ENCODE peak calls at places on chromosome 9, in four cellular contexts. B is cardiac muscle cell, O is progenitor cell of endocrine pancreas, I is B cell. Z is an unnamed sample.

GRCh38 chr9:15433661-15434060 is 11.0 kb downstream of the SNAPC3 start:
- DNase-seq in B (no peak), I (no peak), O (no peak), Z (no peak)

GRCh38 chr9:91492237-91492636 is 68.6 kb upstream of the NFIL3 start:
- DNase-seq in B (no peak), I (no peak), O (no peak), Z (no peak)

GRCh38 chr9:76996700-76997099 is 22.8 kb upstream of the FOXB2 start:
- DNase-seq in O (no peak), I (no peak), B (peak), Z (peak)

GRCh38 chr9:79480639-79481038 is 91.1 kb upstream of the TLE4 start:
- DNase-seq in O (no peak), I (no peak), B (no peak), Z (no peak)

GRCh38 chr9:70478963-70479641 is 64.6 kb upstream of the KLF9 start:
- DNase-seq in I (no peak), O (no peak), B (peak), Z (no peak)

GRCh38 chr9:84062538-84062937 is 81.9 kb downstream of the RMI1 start:
- DNase-seq in I (no peak), B (no peak), O (no peak), Z (no peak)

GRCh38 chr9:27954858-27955257 is 381.6 kb upstream of the C9orf72 start:
- DNase-seq in O (no peak), I (no peak), B (no peak), Z (no peak)

GRCh38 chr9:107243757-107244156 is 39.3 kb upstream of the RAD23B start:
- DNase-seq in O (no peak), B (no peak), I (no peak), Z (no peak)

GRCh38 chr9:109248133-109248581 is 72.7 kb downstream of the EPB41L4B start:
- DNase-seq in B (peak), O (no peak), I (no peak), Z (no peak)
- TF ChIP-seq CTCF in B (peak), O (no peak), I (no peak), Z (no peak)

DNA sequence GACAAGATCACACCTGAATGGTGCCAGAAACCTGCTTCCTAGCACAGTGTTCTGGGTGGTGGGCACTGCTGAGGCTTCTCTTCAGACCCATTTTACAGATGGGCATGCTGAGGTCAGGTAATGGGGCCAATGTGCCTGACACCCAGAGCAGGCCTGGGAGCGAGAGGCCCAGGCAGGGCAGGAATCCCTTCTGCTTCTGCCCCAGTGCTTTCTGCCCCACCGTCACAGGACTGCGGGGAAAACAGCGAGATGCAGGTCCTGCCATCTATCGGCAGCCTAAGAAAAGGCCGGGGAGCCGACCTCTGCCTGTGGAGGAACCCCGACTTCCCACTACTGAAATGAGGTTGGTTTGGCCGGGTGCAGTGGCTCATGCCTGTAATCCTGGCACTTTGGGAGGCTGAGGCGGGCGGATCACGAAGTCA is 22.8 kb upstream of the RNU6ATAC start:
- DNase-seq in I (peak), O (no peak), B (no peak), Z (no peak)
- TF ChIP-seq CTCF in I (no peak), O (no peak), B (no peak), Z (no peak)

GRCh38 chr9:111696796-111697195 is 35.4 kb downstream of the GNG10 start:
- DNase-seq in O (no peak), I (no peak), B (no peak), Z (no peak)

GRCh38 chr9:111691686-111692329 is 30.4 kb downstream of the GNG10 start:
- DNase-seq in I (no peak), O (no peak), B (peak), Z (no peak)
- TF ChIP-seq CTCF in I (no peak), O (peak), B (peak), Z (peak)

GRCh38 chr9:119074017-119074416 is 295.2 kb downstream of the BRINP1 start:
- DNase-seq in I (no peak), B (no peak), O (no peak), Z (no peak)

DNA sequence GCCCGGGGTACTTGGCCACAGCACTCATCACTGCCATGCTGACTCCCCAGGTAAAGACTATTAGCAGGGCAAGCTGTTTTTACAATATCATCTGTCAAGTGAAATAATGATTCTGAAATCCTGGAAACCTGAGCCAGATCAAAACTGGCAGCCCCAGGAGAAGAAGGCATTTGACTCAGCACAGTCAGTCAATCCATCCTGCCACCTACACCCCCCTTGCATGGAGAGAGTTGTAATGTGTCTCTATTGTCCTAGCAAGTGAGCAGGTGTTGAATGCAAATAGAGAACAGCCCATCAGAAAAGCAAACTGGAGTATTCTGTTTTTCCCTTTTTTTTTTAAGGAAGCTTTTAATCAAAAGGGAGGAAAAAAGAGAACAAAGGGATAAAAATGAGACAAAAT is 291.2 kb downstream of the BRINP1 start:
- DNase-seq in O (no peak), B (no peak), I (no peak), Z (no peak)
- TF ChIP-seq CTCF in O (no peak), B (no peak), I (no peak), Z (no peak)